ENCODE peak calls at places on chromosome 14, in ten cellular contexts. F is pancreas; I is OCI-LY7; Y is prostate gland; S is SJSA1; T is body of pancreas; N is thoracic aorta; L is mammary epithelial cell; R is astrocyte; O is CD8-positive, alpha-beta memory T cell. M is an unnamed sample. For H3K9me3, the result is how much of the 10 kb centered on the place peaks cover.

GRCh38 chr14:100096656-100097055 is 31.4 kb downstream of the EVL start:
- DNase-seq in I (no peak), L (peak), Y (no peak), T (no peak), O (no peak), N (no peak), S (no peak), F (no peak), R (peak), M (peak)

GRCh38 chr14:92565040-92565717 is 51.6 kb downstream of the RIN3 start:
- DNase-seq in I (no peak), F (no peak), T (no peak), N (no peak), O (no peak), L (no peak), Y (no peak), R (peak), S (no peak), M (no peak)

GRCh38 chr14:59918824-59919581 is 941 bp upstream of the LRRC9 start:
- DNase-seq in F (no peak), I (peak), L (no peak), Y (peak), T (peak), R (peak), S (peak), O (no peak), N (no peak), M (peak)

GRCh38 chr14:42110167-42110566 is 503.5 kb downstream of the LRFN5 start:
- DNase-seq in L (peak), S (no peak), N (no peak), R (peak), F (no peak), O (no peak), Y (no peak), T (no peak), I (peak), M (no peak)

GRCh38 chr14:34569750-34570149 is 30.2 kb upstream of the EAPP start:
- DNase-seq in R (no peak), N (no peak), L (no peak), T (no peak), F (no peak), S (no peak), O (no peak), I (no peak), Y (no peak), M (no peak)

GRCh38 chr14:22099942-22100763 is 426.5 kb upstream of the OR4E1 start:
- DNase-seq in R (peak), S (no peak), O (peak), T (peak), L (peak), I (peak), F (peak), Y (peak), N (no peak), M (peak)

GRCh38 chr14:45252356-45253069 is 489 bp downstream of the MIS18BP1 start:
- DNase-seq in I (peak), R (peak), S (no peak), Y (peak), O (peak), N (no peak), T (peak), F (no peak), L (peak), M (no peak)

GRCh38 chr14:74634964-74635363 is 22.9 kb upstream of the LTBP2 start:
- DNase-seq in N (no peak), L (no peak), Y (no peak), O (no peak), I (no peak), F (no peak), S (no peak), R (no peak), T (no peak), M (no peak)

GRCh38 chr14:54686219-54686870 is 119.4 kb downstream of the SAMD4A start:
- DNase-seq in S (peak), I (no peak), R (peak), Y (no peak), O (no peak), F (no peak), T (no peak), N (peak), L (no peak), M (peak)
- H3K4me3 ChIP-seq in S (no peak), I (no peak), R (peak), Y (no peak), O (no peak), F (no peak), T (no peak), N (peak), L (no peak), M (no peak)

DNA sequence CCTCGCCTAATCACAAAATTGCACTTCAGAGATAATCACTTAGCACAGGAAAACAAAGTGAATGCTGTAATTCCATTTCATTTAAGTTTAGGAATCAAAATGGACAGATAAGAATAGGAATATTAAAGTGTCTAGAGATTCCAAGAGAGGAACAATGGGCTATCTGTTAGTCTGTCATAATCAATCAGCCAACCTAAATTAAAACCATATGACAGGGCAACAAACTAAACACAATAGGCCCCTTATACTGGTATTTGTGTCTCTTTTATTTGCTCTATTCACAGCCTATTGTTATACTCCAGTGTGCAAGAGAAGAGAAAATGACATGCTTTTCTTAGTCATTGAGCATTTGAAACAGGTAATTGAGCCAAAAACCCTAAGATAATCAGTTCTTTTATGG is 259.4 kb downstream of the PRKD1 start:
- DNase-seq in Y (no peak), R (peak), O (no peak), L (no peak), T (no peak), N (no peak), S (no peak), I (no peak), F (no peak), M (no peak)
- H3K9me3 ChIP-seq in Y (under half), R (under half), O (under half), L (under half), T (under half), N (under half), S (under half), I (under half), F (under half), M (under half)

GRCh38 chr14:75981826-75982723 is at the start of gene TGFB3:
- DNase-seq in N (peak), R (peak), S (peak), I (peak), T (peak), Y (peak), O (peak), F (peak), L (peak), M (peak)
- H3K4me3 ChIP-seq in N (peak), R (peak), S (peak), I (peak), T (peak), Y (peak), O (peak), F (peak), L (peak), M (peak)

GRCh38 chr14:86973177-86973576 is 1019.8 kb downstream of the GALC start:
- DNase-seq in L (no peak), T (no peak), I (peak), R (no peak), F (no peak), Y (no peak), O (no peak), N (no peak), S (no peak), M (no peak)
- H3K9me3 ChIP-seq in L (under half), T (under half), I (under half), R (under half), F (under half), Y (under half), O (under half), N (under half), S (under half), M (under half)

GRCh38 chr14:105475916-105476845 is 1.6 kb downstream of the CRIP2 start:
- DNase-seq in O (no peak), L (peak), F (peak), S (no peak), N (no peak), T (peak), I (no peak), Y (no peak), R (peak), M (peak)
- H3K4me3 ChIP-seq in O (no peak), L (peak), F (no peak), S (no peak), N (peak), T (no peak), I (no peak), Y (peak), R (peak), M (peak)

GRCh38 chr14:72763892-72764291 is 130.0 kb downstream of the DPF3 start:
- DNase-seq in I (no peak), N (no peak), F (no peak), O (no peak), S (no peak), L (no peak), Y (no peak), T (no peak), R (no peak), M (no peak)
- H3K9me3 ChIP-seq in I (under half), N (under half), F (under half), O (under half), S (under half), L (under half), Y (under half), T (under half), R (under half), M (under half)

GRCh38 chr14:101761032-101761880 is at the start of gene PPP2R5C:
- DNase-seq in O (peak), R (peak), N (peak), I (peak), F (peak), T (peak), S (peak), L (peak), Y (peak), M (peak)

GRCh38 chr14:101762530-101763101 is 1.1 kb downstream of the PPP2R5C start:
- DNase-seq in R (no peak), S (no peak), Y (no peak), F (no peak), I (no peak), N (no peak), O (no peak), L (no peak), T (no peak), M (no peak)

GRCh38 chr14:101763941-101764709 is 2.6 kb downstream of the PPP2R5C start:
- DNase-seq in N (no peak), R (no peak), F (no peak), S (no peak), O (no peak), T (no peak), L (no peak), Y (no peak), I (no peak), M (no peak)

GRCh38 chr14:101760138-101761011 is 1.1 kb upstream of the PPP2R5C start:
- DNase-seq in L (peak), O (peak), R (peak), F (peak), S (peak), I (peak), T (peak), N (peak), Y (peak), M (peak)

GRCh38 chr14:101761881-101762529 is 496 bp downstream of the PPP2R5C start:
- DNase-seq in I (peak), Y (peak), T (peak), N (no peak), F (peak), S (peak), R (no peak), O (peak), L (no peak), M (no peak)
- H3K4me3 ChIP-seq in I (peak), Y (peak), T (peak), N (peak), F (peak), S (peak), R (peak), O (peak), L (peak), M (peak)

GRCh38 chr14:62432955-62433354 is 612.3 kb downstream of the KCNH5 start:
- DNase-seq in R (no peak), N (no peak), S (no peak), F (no peak), O (no peak), L (no peak), I (no peak), T (no peak), Y (no peak), M (no peak)
- H3K9me3 ChIP-seq in R (under half), N (under half), S (under half), F (under half), O (under half), L (under half), I (under half), T (under half), Y (under half), M (under half)

DNA sequence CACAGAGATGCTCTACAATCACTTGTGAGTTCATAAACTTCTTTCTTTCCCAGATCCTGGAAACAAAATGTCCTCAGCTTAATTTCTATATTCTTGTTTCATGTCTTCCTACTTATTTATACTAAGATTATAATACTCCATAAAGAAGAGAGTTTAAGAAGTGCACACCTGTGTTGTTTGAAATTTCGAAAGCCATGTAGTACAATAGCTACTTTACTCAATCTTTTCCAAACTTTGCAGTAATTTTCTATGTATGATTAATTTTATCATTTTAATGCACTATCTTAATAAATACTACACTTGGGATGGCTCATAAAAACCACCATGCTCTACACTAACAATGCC is 300 bp upstream of the TTC5 start:
- DNase-seq in T (no peak), R (no peak), F (no peak), N (no peak), O (no peak), Y (no peak), L (no peak), I (no peak), S (no peak), M (no peak)
- H3K4me3 ChIP-seq in T (no peak), R (peak), F (no peak), N (peak), O (peak), Y (peak), L (peak), I (peak), S (peak), M (peak)

GRCh38 chr14:98889107-98889835 is 382.7 kb downstream of the BCL11B start:
- DNase-seq in R (no peak), F (no peak), N (no peak), L (no peak), O (no peak), T (no peak), Y (no peak), I (no peak), S (no peak), M (no peak)

GRCh38 chr14:98890556-98891340 is 381.2 kb downstream of the BCL11B start:
- DNase-seq in F (no peak), O (no peak), I (no peak), L (no peak), R (no peak), T (peak), S (no peak), Y (peak), N (no peak), M (no peak)

GRCh38 chr14:98889836-98890185 is 382.2 kb downstream of the BCL11B start:
- DNase-seq in F (no peak), L (no peak), O (no peak), N (no peak), I (no peak), S (no peak), T (no peak), Y (no peak), R (no peak), M (no peak)

GRCh38 chr14:98888281-98888680 is 383.7 kb downstream of the BCL11B start:
- DNase-seq in N (no peak), Y (no peak), T (no peak), S (no peak), R (no peak), F (no peak), I (no peak), O (no peak), L (no peak), M (no peak)

DNA sequence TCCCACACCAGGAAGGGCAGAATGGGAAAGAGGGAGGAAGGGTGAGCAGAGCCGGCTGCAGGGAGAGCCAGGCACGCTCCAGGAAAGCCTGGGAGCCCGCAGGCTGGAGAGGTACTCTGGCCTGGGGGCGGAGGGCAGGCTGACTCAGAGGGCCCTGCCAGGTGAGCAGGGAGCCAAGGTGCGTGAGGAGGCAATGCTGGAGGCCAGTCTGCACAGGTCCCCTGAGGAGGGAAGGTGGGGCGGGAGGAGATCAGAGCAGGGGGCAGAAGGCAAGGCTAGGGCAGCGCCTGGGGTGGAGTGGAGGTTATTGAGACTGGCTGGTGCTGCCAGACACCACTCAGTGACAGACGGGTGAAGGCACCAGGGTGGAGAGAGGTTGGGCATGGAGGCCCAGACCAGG is 385.0 kb downstream of the BCL11B start:
- DNase-seq in I (no peak), T (no peak), Y (no peak), O (no peak), L (peak), N (no peak), S (no peak), F (no peak), R (no peak), M (no peak)
- H3K9me3 ChIP-seq in I (under half), T (under half), Y (under half), O (under half), L (under half), N (under half), S (under half), F (under half), R (under half), M (under half)